ENCODE peak calls at places on chromosomes 2 and 18, in eight cellular contexts. O, B, Q, P, L, H, V and D are unnamed samples.

GRCh38 chr2:200689115-200689514 is 103.3 kb downstream of the AOX1 start:
- DNase-seq in O (no peak), B (no peak), Q (no peak), P (no peak), L (no peak), H (no peak), V (no peak), D (no peak)

GRCh38 chr2:168600970-168601369 is 144.9 kb downstream of the CERS6 start:
- DNase-seq in O (no peak), B (no peak), Q (no peak), P (no peak), L (no peak), H (no peak), V (no peak), D (no peak)

GRCh38 chr2:64479259-64480198 is 25.6 kb downstream of the LGALSL start:
- DNase-seq in O (no peak), B (no peak), Q (no peak), P (no peak), L (no peak), H (no peak), V (no peak), D (peak; percentile 49)

GRCh38 chr2:128411431-128411830 is 92.8 kb upstream of the HS6ST1 start:
- DNase-seq in O (no peak), B (no peak), Q (no peak), P (no peak), L (no peak), H (no peak), V (peak; percentile 39), D (no peak)

GRCh38 chr18:55054591-55054990 is 95.3 kb upstream of the CCDC68 start:
- DNase-seq in O (no peak), B (no peak), Q (no peak), P (no peak), L (no peak), H (no peak), V (no peak), D (no peak)

GRCh38 chr2:31729442-31730092 is 148.8 kb upstream of the SRD5A2 start:
- DNase-seq in O (no peak), B (peak; percentile 7), Q (no peak), P (no peak), L (peak; percentile 72), H (peak; percentile 74), V (no peak), D (peak; percentile 66)

GRCh38 chr2:161824226-161824625 is 200.0 kb downstream of the SLC4A10 start:
- DNase-seq in O (no peak), B (no peak), Q (no peak), P (no peak), L (no peak), H (no peak), V (no peak), D (no peak)

GRCh38 chr2:185291035-185291647 is 447.5 kb upstream of the FSIP2 start:
- DNase-seq in O (no peak), B (peak; percentile 47), Q (no peak), P (no peak), L (peak; percentile 81), H (peak; percentile 79), V (peak; percentile 63), D (peak; percentile 53)

GRCh38 chr2:64955467-64955866 is 33.7 kb upstream of the SLC1A4 start:
- DNase-seq in O (no peak), B (no peak), Q (no peak), P (no peak), L (no peak), H (no peak), V (no peak), D (no peak)

GRCh38 chr2:217049931-217050330 is 190.1 kb upstream of the TNP1 start:
- DNase-seq in O (no peak), B (no peak), Q (no peak), P (no peak), L (no peak), H (no peak), V (no peak), D (no peak)

GRCh38 chr2:71336802-71337201 is 5.2 kb downstream of the ZNF638 start:
- DNase-seq in O (no peak), B (peak; percentile 2), Q (no peak), P (no peak), L (no peak), H (no peak), V (no peak), D (peak; percentile 16)
- H3K4me3 ChIP-seq in O (no peak overlapping the region), B (no peak overlapping the region), Q (no peak overlapping the region), P (no peak overlapping the region), L (no peak overlapping the region), H (no peak overlapping the region), V (no peak overlapping the region), D (no peak overlapping the region)

DNA sequence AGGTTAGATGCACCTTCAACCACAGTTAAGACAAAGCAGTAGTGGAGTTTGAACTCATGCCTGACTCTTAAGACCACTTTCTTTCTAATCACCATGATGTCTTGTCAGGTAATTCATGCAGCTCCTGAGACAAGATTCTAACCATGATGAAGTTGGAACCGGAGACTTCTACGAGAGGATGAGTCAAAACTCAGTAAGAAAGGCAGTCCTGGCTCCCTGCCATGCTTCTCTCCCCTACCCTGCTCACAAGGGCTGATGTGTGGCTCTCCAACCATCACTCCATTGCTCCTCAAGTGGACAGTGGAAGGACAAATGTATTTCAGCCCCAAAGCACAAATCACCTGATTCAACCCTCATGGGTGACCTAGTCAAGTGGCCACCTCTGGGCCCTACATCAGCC is 3.2 kb downstream of the CYRIA start:
- DNase-seq in O (no peak), B (peak; percentile 26), Q (no peak), P (no peak), L (no peak), H (no peak), V (no peak), D (peak; percentile 30)
- H3K4me1 ChIP-seq in O (peaks cover 88% of the 10 kb centered on the region), B (peaks cover 36% of the 10 kb centered on the region), Q (peaks cover 14% of the 10 kb centered on the region), P (no peaks in the 10 kb centered on the region), L (peaks cover 36% of the 10 kb centered on the region), H (no peaks in the 10 kb centered on the region), V (peaks cover 63% of the 10 kb centered on the region), D (peaks cover 6% of the 10 kb centered on the region)

DNA sequence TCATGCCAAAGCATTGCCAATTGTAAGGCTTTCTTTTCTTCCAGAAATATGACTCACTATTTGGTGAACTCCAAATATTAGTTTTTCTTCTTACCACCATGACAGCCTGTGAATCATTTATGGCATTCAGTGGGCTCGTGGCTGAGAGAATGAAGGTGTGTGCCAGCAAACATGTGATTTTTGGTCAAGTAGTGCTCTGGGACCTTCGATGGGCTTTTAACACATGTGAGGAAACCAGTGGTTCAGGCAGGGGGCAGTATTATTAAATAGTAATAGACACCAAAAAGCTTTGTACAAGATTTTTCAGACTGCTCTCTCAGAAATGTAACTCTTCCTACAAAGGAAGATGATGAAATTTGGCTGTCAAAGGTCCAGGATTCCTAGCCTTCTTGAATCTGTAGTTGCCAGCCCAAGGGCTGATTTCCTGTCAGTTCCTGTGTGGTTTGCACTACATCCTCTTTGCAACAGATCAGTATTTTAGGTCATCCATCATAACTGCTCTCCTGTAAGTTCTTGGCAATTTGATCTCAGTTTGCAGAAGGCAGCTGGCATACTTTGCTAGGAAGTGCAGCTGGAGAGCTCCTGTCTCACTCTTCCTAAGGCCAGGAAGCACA is 64.3 kb downstream of the BABAM2 start:
- DNase-seq in O (no peak), B (peak; percentile 99), Q (no peak), P (peak; percentile 21), L (no peak), H (peak; percentile 94), V (no peak), D (peak; percentile 92)
- H3K27ac ChIP-seq in O (peak overlapping the region; percentile 20), B (peak overlapping the region; percentile 95), Q (no peak overlapping the region), P (peak overlapping the region; percentile 39), L (no peak overlapping the region), H (peak overlapping the region; percentile 93), V (peak overlapping the region; percentile 63), D (peak overlapping the region; percentile 84)

GRCh38 chr18:24536834-24537233 is 76.4 kb downstream of the HRH4 start:
- DNase-seq in O (no peak), B (no peak), Q (no peak), P (no peak), L (no peak), H (no peak), V (no peak), D (no peak)
- H3K4me3 ChIP-seq in O (no peak overlapping the region), B (no peak overlapping the region), Q (no peak overlapping the region), P (no peak overlapping the region), L (no peak overlapping the region), H (no peak overlapping the region), V (no peak overlapping the region), D (no peak overlapping the region)

GRCh38 chr2:42828487-42829416 is 36.4 kb upstream of the HAAO start:
- DNase-seq in O (peak; percentile 80), B (peak; percentile 66), Q (peak; percentile 54), P (peak; percentile 73), L (peak; percentile 91), H (peak; percentile 76), V (peak; percentile 86), D (peak; percentile 58)

GRCh38 chr2:42834161-42834560 is 41.8 kb upstream of the HAAO start:
- DNase-seq in O (no peak), B (no peak), Q (no peak), P (peak; percentile 6), L (no peak), H (no peak), V (peak; percentile 63), D (no peak)

GRCh38 chr2:42830922-42831574 is 38.7 kb upstream of the HAAO start:
- DNase-seq in O (no peak), B (no peak), Q (no peak), P (peak; percentile 4), L (no peak), H (no peak), V (no peak), D (no peak)

GRCh38 chr2:42829556-42830510 is 37.5 kb upstream of the HAAO start:
- DNase-seq in O (no peak), B (no peak), Q (no peak), P (peak; percentile 6), L (no peak), H (peak; percentile 28), V (no peak), D (no peak)

DNA sequence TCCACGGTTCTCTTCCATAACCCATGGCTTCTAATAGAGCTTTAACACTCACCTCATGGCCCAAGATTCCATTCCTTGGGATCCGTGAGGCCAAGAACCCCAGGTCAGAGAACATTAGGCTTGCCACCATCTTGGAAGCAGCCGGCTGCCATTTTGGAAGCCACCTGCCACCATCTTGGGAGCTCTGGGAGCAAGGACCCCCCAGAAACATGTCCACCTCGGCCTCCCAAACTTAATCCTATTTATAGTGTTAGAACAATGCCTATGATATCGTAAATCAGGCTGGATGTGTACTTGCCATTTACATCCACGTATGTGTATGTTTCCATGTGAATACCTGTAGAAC is 39.9 kb upstream of the HAAO start:
- DNase-seq in O (no peak), B (no peak), Q (no peak), P (peak; percentile 3), L (no peak), H (no peak), V (no peak), D (no peak)
- H3K4me1 ChIP-seq in O (peaks cover 38% of the 10 kb centered on the region), B (peaks cover 11% of the 10 kb centered on the region), Q (peaks cover 8% of the 10 kb centered on the region), P (no peaks in the 10 kb centered on the region), L (peaks cover 12% of the 10 kb centered on the region), H (peaks cover 23% of the 10 kb centered on the region), V (peaks cover 13% of the 10 kb centered on the region), D (peaks cover 29% of the 10 kb centered on the region)

DNA sequence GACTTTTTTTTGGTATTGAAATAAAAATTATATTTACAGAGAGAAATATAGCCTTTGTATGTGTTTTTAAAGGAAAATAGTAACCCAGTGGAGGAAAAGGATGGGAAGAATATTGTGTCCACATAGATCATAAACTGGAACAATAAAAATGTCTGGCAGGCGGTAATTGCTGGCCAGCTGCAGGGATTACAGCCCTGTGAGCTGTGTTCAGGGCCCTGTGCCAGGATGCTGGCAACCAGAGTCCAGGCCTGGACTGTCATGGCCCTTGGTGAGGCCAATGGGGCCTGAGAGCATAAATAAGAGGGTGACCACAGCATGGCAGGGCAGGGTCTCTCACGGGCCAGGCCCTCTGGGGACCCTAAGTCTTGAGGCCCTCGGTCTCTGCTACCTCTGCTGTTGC is 171.2 kb downstream of the ACOXL start:
- DNase-seq in O (no peak), B (no peak), Q (no peak), P (no peak), L (no peak), H (no peak), V (no peak), D (no peak)
- H3K27ac ChIP-seq in O (no peak overlapping the region), B (no peak overlapping the region), Q (no peak overlapping the region), P (no peak overlapping the region), L (no peak overlapping the region), H (no peak overlapping the region), V (no peak overlapping the region), D (no peak overlapping the region)